ENCODE peak calls at places on chromosome 2, in five cellular contexts. P is left colon, X is ELF-1, Q is GM12892, B is colonic mucosa. Y is an unnamed sample.

GRCh38 chr2:30862054-30862651 is 54.9 kb upstream of the CAPN13 start:
- DNase-seq in P (peak), X (no peak), Q (peak), B (peak), Y (no peak)

GRCh38 chr2:105287692-105288091 is 41.8 kb downstream of the TGFBRAP1 start:
- DNase-seq in P (no peak), X (peak), Q (no peak), B (peak), Y (peak)

GRCh38 chr2:30949435-30949834 is 142.2 kb upstream of the CAPN13 start:
- DNase-seq in P (no peak), X (no peak), Q (no peak), B (no peak), Y (no peak)

GRCh38 chr2:28956415-28956826 is 24.7 kb upstream of the TOGARAM2 start:
- DNase-seq in P (no peak), X (peak), Q (no peak), B (no peak), Y (peak)

GRCh38 chr2:179592167-179592936 is 269.1 kb downstream of the ZNF385B start:
- DNase-seq in P (no peak), X (no peak), Q (no peak), B (no peak), Y (no peak)

GRCh38 chr2:31319391-31320175 is 85.6 kb downstream of the EHD3 start:
- DNase-seq in P (peak), X (no peak), Q (no peak), B (peak), Y (no peak)

GRCh38 chr2:101692037-101692436 is 5.5 kb upstream of the MAP4K4 start:
- DNase-seq in P (no peak), X (no peak), Q (no peak), B (no peak), Y (no peak)

GRCh38 chr2:112032615-112033457 is 22.2 kb upstream of the TMEM87B start:
- DNase-seq in P (no peak), X (no peak), Q (no peak), B (peak), Y (no peak)

GRCh38 chr2:8413589-8414135 is 268.2 kb upstream of the ID2 start:
- DNase-seq in P (peak), X (no peak), Q (no peak), B (peak), Y (no peak)

GRCh38 chr2:239692348-239692747 is 291.5 kb upstream of the HDAC4 start:
- DNase-seq in P (no peak), X (no peak), Q (no peak), B (peak), Y (no peak)

GRCh38 chr2:175439416-175439815 is 257.9 kb upstream of the ATP5MC3 start:
- DNase-seq in P (no peak), X (no peak), Q (no peak), B (no peak), Y (no peak)

GRCh38 chr2:120439637-120440384 is 93.9 kb downstream of the INHBB start:
- DNase-seq in P (no peak), X (no peak), Q (no peak), B (no peak), Y (no peak)

GRCh38 chr2:168632733-168633132 is 169.7 kb upstream of the NOSTRIN start:
- DNase-seq in P (no peak), X (peak), Q (no peak), B (no peak), Y (no peak)